ENCODE peak calls at places on chromosomes 5 and 9, in ten cellular contexts. One of them, this sample, is unnamed.

GRCh38 chr9:113587471-113588031 is 124.0 kb downstream of the RGS3 start:
- DNase-seq in left ventricle myocardium inferior: peak; percentile 77
- DNase-seq in AG10803: no peak
- DNase-seq in psoas muscle: peak; percentile 82
- DNase-seq in activated T-helper 1 cell treated with anti-CD3 and anti-CD28 coated beads, Interleukin-12 subunit alpha, Interleukin-12 subunit beta, Interleukin-2, Interleukin-4 antibody, amounts not matched to agents 30 ng/mL and 10 ng/mL and 1 ng/mL, durations not matched to agents 14 hours and 24 hours and 36 hours: no peak
- DNase-seq in H54: no peak
- DNase-seq in HuH-7: peak; percentile 68
- DNase-seq in activated CD4-positive, alpha-beta T cell treated with anti-CD3 and anti-CD28 coated beads, Interleukin-2, amount 50 U/mL, for 48 hours: no peak
- DNase-seq in AG09319: no peak
- DNase-seq in memory B cell: no peak
- DNase-seq in this sample: peak; percentile 81

GRCh38 chr5:96875805-96876291 is 452 bp upstream of the ERAP2 start:
- DNase-seq in left ventricle myocardium inferior: no peak
- DNase-seq in AG10803: no peak
- DNase-seq in psoas muscle: no peak
- DNase-seq in activated T-helper 1 cell treated with anti-CD3 and anti-CD28 coated beads, Interleukin-12 subunit alpha, Interleukin-12 subunit beta, Interleukin-2, Interleukin-4 antibody, amounts not matched to agents 30 ng/mL and 10 ng/mL and 1 ng/mL, durations not matched to agents 14 hours and 24 hours and 36 hours: no peak
- DNase-seq in H54: no peak
- DNase-seq in HuH-7: no peak
- DNase-seq in activated CD4-positive, alpha-beta T cell treated with anti-CD3 and anti-CD28 coated beads, Interleukin-2, amount 50 U/mL, for 48 hours: peak; percentile 34
- DNase-seq in AG09319: no peak
- DNase-seq in memory B cell: no peak
- DNase-seq in this sample: peak; percentile 67

GRCh38 chr9:125119643-125120286 is 23.6 kb downstream of the SCAI start:
- DNase-seq in left ventricle myocardium inferior: no peak
- DNase-seq in AG10803: peak; percentile 62
- DNase-seq in psoas muscle: no peak
- DNase-seq in activated T-helper 1 cell treated with anti-CD3 and anti-CD28 coated beads, Interleukin-12 subunit alpha, Interleukin-12 subunit beta, Interleukin-2, Interleukin-4 antibody, amounts not matched to agents 30 ng/mL and 10 ng/mL and 1 ng/mL, durations not matched to agents 14 hours and 24 hours and 36 hours: no peak
- DNase-seq in H54: no peak
- DNase-seq in HuH-7: no peak
- DNase-seq in activated CD4-positive, alpha-beta T cell treated with anti-CD3 and anti-CD28 coated beads, Interleukin-2, amount 50 U/mL, for 48 hours: no peak
- DNase-seq in AG09319: no peak
- DNase-seq in memory B cell: no peak
- DNase-seq in this sample: no peak

GRCh38 chr9:80954521-80954920 is 734.8 kb downstream of the TLE1 start:
- DNase-seq in left ventricle myocardium inferior: no peak
- DNase-seq in AG10803: no peak
- DNase-seq in psoas muscle: no peak
- DNase-seq in activated T-helper 1 cell treated with anti-CD3 and anti-CD28 coated beads, Interleukin-12 subunit alpha, Interleukin-12 subunit beta, Interleukin-2, Interleukin-4 antibody, amounts not matched to agents 30 ng/mL and 10 ng/mL and 1 ng/mL, durations not matched to agents 14 hours and 24 hours and 36 hours: no peak
- DNase-seq in H54: no peak
- DNase-seq in HuH-7: no peak
- DNase-seq in activated CD4-positive, alpha-beta T cell treated with anti-CD3 and anti-CD28 coated beads, Interleukin-2, amount 50 U/mL, for 48 hours: no peak
- DNase-seq in AG09319: no peak
- DNase-seq in memory B cell: no peak
- DNase-seq in this sample: no peak

GRCh38 chr5:127863610-127864395 is 160.6 kb downstream of the CCDC192 start:
- DNase-seq in left ventricle myocardium inferior: no peak
- DNase-seq in AG10803: no peak
- DNase-seq in psoas muscle: no peak
- DNase-seq in activated T-helper 1 cell treated with anti-CD3 and anti-CD28 coated beads, Interleukin-12 subunit alpha, Interleukin-12 subunit beta, Interleukin-2, Interleukin-4 antibody, amounts not matched to agents 30 ng/mL and 10 ng/mL and 1 ng/mL, durations not matched to agents 14 hours and 24 hours and 36 hours: no peak
- DNase-seq in H54: no peak
- DNase-seq in HuH-7: no peak
- DNase-seq in activated CD4-positive, alpha-beta T cell treated with anti-CD3 and anti-CD28 coated beads, Interleukin-2, amount 50 U/mL, for 48 hours: no peak
- DNase-seq in AG09319: no peak
- DNase-seq in memory B cell: no peak
- DNase-seq in this sample: no peak

GRCh38 chr9:38208206-38208901 is 139.3 kb upstream of the SHB start:
- DNase-seq in left ventricle myocardium inferior: no peak
- DNase-seq in AG10803: no peak
- DNase-seq in psoas muscle: no peak
- DNase-seq in activated T-helper 1 cell treated with anti-CD3 and anti-CD28 coated beads, Interleukin-12 subunit alpha, Interleukin-12 subunit beta, Interleukin-2, Interleukin-4 antibody, amounts not matched to agents 30 ng/mL and 10 ng/mL and 1 ng/mL, durations not matched to agents 14 hours and 24 hours and 36 hours: no peak
- DNase-seq in H54: no peak
- DNase-seq in HuH-7: no peak
- DNase-seq in activated CD4-positive, alpha-beta T cell treated with anti-CD3 and anti-CD28 coated beads, Interleukin-2, amount 50 U/mL, for 48 hours: no peak
- DNase-seq in AG09319: no peak
- DNase-seq in memory B cell: no peak
- DNase-seq in this sample: no peak

GRCh38 chr5:111997308-111998159 is 240.5 kb upstream of the NREP start:
- DNase-seq in left ventricle myocardium inferior: no peak
- DNase-seq in AG10803: peak; percentile 100
- DNase-seq in psoas muscle: no peak
- DNase-seq in activated T-helper 1 cell treated with anti-CD3 and anti-CD28 coated beads, Interleukin-12 subunit alpha, Interleukin-12 subunit beta, Interleukin-2, Interleukin-4 antibody, amounts not matched to agents 30 ng/mL and 10 ng/mL and 1 ng/mL, durations not matched to agents 14 hours and 24 hours and 36 hours: no peak
- DNase-seq in H54: peak; percentile 46
- DNase-seq in HuH-7: no peak
- DNase-seq in activated CD4-positive, alpha-beta T cell treated with anti-CD3 and anti-CD28 coated beads, Interleukin-2, amount 50 U/mL, for 48 hours: no peak
- DNase-seq in AG09319: peak; percentile 98
- DNase-seq in memory B cell: no peak
- DNase-seq in this sample: no peak

GRCh38 chr9:130606887-130607582 is 27.7 kb downstream of the FUBP3 start:
- DNase-seq in left ventricle myocardium inferior: no peak
- DNase-seq in AG10803: no peak
- DNase-seq in psoas muscle: no peak
- DNase-seq in activated T-helper 1 cell treated with anti-CD3 and anti-CD28 coated beads, Interleukin-12 subunit alpha, Interleukin-12 subunit beta, Interleukin-2, Interleukin-4 antibody, amounts not matched to agents 30 ng/mL and 10 ng/mL and 1 ng/mL, durations not matched to agents 14 hours and 24 hours and 36 hours: no peak
- DNase-seq in H54: no peak
- DNase-seq in HuH-7: no peak
- DNase-seq in activated CD4-positive, alpha-beta T cell treated with anti-CD3 and anti-CD28 coated beads, Interleukin-2, amount 50 U/mL, for 48 hours: no peak
- DNase-seq in AG09319: no peak
- DNase-seq in memory B cell: no peak
- DNase-seq in this sample: no peak

GRCh38 chr5:78236046-78236445 is 58.5 kb downstream of the AP3B1 start:
- DNase-seq in left ventricle myocardium inferior: no peak
- DNase-seq in AG10803: no peak
- DNase-seq in psoas muscle: no peak
- DNase-seq in activated T-helper 1 cell treated with anti-CD3 and anti-CD28 coated beads, Interleukin-12 subunit alpha, Interleukin-12 subunit beta, Interleukin-2, Interleukin-4 antibody, amounts not matched to agents 30 ng/mL and 10 ng/mL and 1 ng/mL, durations not matched to agents 14 hours and 24 hours and 36 hours: no peak
- DNase-seq in H54: no peak
- DNase-seq in HuH-7: no peak
- DNase-seq in activated CD4-positive, alpha-beta T cell treated with anti-CD3 and anti-CD28 coated beads, Interleukin-2, amount 50 U/mL, for 48 hours: no peak
- DNase-seq in AG09319: no peak
- DNase-seq in memory B cell: no peak
- DNase-seq in this sample: no peak

GRCh38 chr9:34072868-34073590 is 24.3 kb upstream of the UBAP2 start:
- DNase-seq in left ventricle myocardium inferior: no peak
- DNase-seq in AG10803: peak; percentile 86
- DNase-seq in psoas muscle: no peak
- DNase-seq in activated T-helper 1 cell treated with anti-CD3 and anti-CD28 coated beads, Interleukin-12 subunit alpha, Interleukin-12 subunit beta, Interleukin-2, Interleukin-4 antibody, amounts not matched to agents 30 ng/mL and 10 ng/mL and 1 ng/mL, durations not matched to agents 14 hours and 24 hours and 36 hours: no peak
- DNase-seq in H54: peak; percentile 34
- DNase-seq in HuH-7: peak; percentile 54
- DNase-seq in activated CD4-positive, alpha-beta T cell treated with anti-CD3 and anti-CD28 coated beads, Interleukin-2, amount 50 U/mL, for 48 hours: no peak
- DNase-seq in AG09319: peak; percentile 83
- DNase-seq in memory B cell: no peak
- DNase-seq in this sample: no peak

GRCh38 chr5:15604986-15605385 is 105.0 kb downstream of the FBXL7 start:
- DNase-seq in left ventricle myocardium inferior: no peak
- DNase-seq in AG10803: peak; percentile 72
- DNase-seq in psoas muscle: no peak
- DNase-seq in activated T-helper 1 cell treated with anti-CD3 and anti-CD28 coated beads, Interleukin-12 subunit alpha, Interleukin-12 subunit beta, Interleukin-2, Interleukin-4 antibody, amounts not matched to agents 30 ng/mL and 10 ng/mL and 1 ng/mL, durations not matched to agents 14 hours and 24 hours and 36 hours: no peak
- DNase-seq in H54: no peak
- DNase-seq in HuH-7: no peak
- DNase-seq in activated CD4-positive, alpha-beta T cell treated with anti-CD3 and anti-CD28 coated beads, Interleukin-2, amount 50 U/mL, for 48 hours: no peak
- DNase-seq in AG09319: peak; percentile 43
- DNase-seq in memory B cell: no peak
- DNase-seq in this sample: no peak

GRCh38 chr5:61167382-61167781 is 5.1 kb upstream of the SMIM15 start:
- DNase-seq in left ventricle myocardium inferior: no peak
- DNase-seq in AG10803: peak; percentile 55
- DNase-seq in psoas muscle: no peak
- DNase-seq in activated T-helper 1 cell treated with anti-CD3 and anti-CD28 coated beads, Interleukin-12 subunit alpha, Interleukin-12 subunit beta, Interleukin-2, Interleukin-4 antibody, amounts not matched to agents 30 ng/mL and 10 ng/mL and 1 ng/mL, durations not matched to agents 14 hours and 24 hours and 36 hours: no peak
- DNase-seq in H54: no peak
- DNase-seq in HuH-7: peak; percentile 15
- DNase-seq in activated CD4-positive, alpha-beta T cell treated with anti-CD3 and anti-CD28 coated beads, Interleukin-2, amount 50 U/mL, for 48 hours: no peak
- DNase-seq in AG09319: no peak
- DNase-seq in memory B cell: no peak
- DNase-seq in this sample: peak; percentile 60

GRCh38 chr9:128382261-128382660 is 11.1 kb downstream of the URM1 start:
- DNase-seq in left ventricle myocardium inferior: no peak
- DNase-seq in AG10803: no peak
- DNase-seq in psoas muscle: no peak
- DNase-seq in activated T-helper 1 cell treated with anti-CD3 and anti-CD28 coated beads, Interleukin-12 subunit alpha, Interleukin-12 subunit beta, Interleukin-2, Interleukin-4 antibody, amounts not matched to agents 30 ng/mL and 10 ng/mL and 1 ng/mL, durations not matched to agents 14 hours and 24 hours and 36 hours: no peak
- DNase-seq in H54: no peak
- DNase-seq in HuH-7: no peak
- DNase-seq in activated CD4-positive, alpha-beta T cell treated with anti-CD3 and anti-CD28 coated beads, Interleukin-2, amount 50 U/mL, for 48 hours: no peak
- DNase-seq in AG09319: no peak
- DNase-seq in memory B cell: no peak
- DNase-seq in this sample: no peak

GRCh38 chr5:68817696-68818695 is 275.8 kb upstream of the SLC30A5 start:
- DNase-seq in left ventricle myocardium inferior: no peak
- DNase-seq in AG10803: peak; percentile 50
- DNase-seq in psoas muscle: no peak
- DNase-seq in activated T-helper 1 cell treated with anti-CD3 and anti-CD28 coated beads, Interleukin-12 subunit alpha, Interleukin-12 subunit beta, Interleukin-2, Interleukin-4 antibody, amounts not matched to agents 30 ng/mL and 10 ng/mL and 1 ng/mL, durations not matched to agents 14 hours and 24 hours and 36 hours: no peak
- DNase-seq in H54: no peak
- DNase-seq in HuH-7: no peak
- DNase-seq in activated CD4-positive, alpha-beta T cell treated with anti-CD3 and anti-CD28 coated beads, Interleukin-2, amount 50 U/mL, for 48 hours: no peak
- DNase-seq in AG09319: no peak
- DNase-seq in memory B cell: no peak
- DNase-seq in this sample: no peak

GRCh38 chr5:82910905-82911304 is 166.3 kb downstream of the TMEM167A start:
- DNase-seq in left ventricle myocardium inferior: no peak
- DNase-seq in AG10803: no peak
- DNase-seq in psoas muscle: no peak
- DNase-seq in activated T-helper 1 cell treated with anti-CD3 and anti-CD28 coated beads, Interleukin-12 subunit alpha, Interleukin-12 subunit beta, Interleukin-2, Interleukin-4 antibody, amounts not matched to agents 30 ng/mL and 10 ng/mL and 1 ng/mL, durations not matched to agents 14 hours and 24 hours and 36 hours: no peak
- DNase-seq in H54: no peak
- DNase-seq in HuH-7: no peak
- DNase-seq in activated CD4-positive, alpha-beta T cell treated with anti-CD3 and anti-CD28 coated beads, Interleukin-2, amount 50 U/mL, for 48 hours: no peak
- DNase-seq in AG09319: no peak
- DNase-seq in memory B cell: no peak
- DNase-seq in this sample: no peak

GRCh38 chr9:18129809-18130334 is 344.1 kb upstream of the ADAMTSL1 start:
- DNase-seq in left ventricle myocardium inferior: no peak
- DNase-seq in AG10803: no peak
- DNase-seq in psoas muscle: no peak
- DNase-seq in activated T-helper 1 cell treated with anti-CD3 and anti-CD28 coated beads, Interleukin-12 subunit alpha, Interleukin-12 subunit beta, Interleukin-2, Interleukin-4 antibody, amounts not matched to agents 30 ng/mL and 10 ng/mL and 1 ng/mL, durations not matched to agents 14 hours and 24 hours and 36 hours: no peak
- DNase-seq in H54: no peak
- DNase-seq in HuH-7: no peak
- DNase-seq in activated CD4-positive, alpha-beta T cell treated with anti-CD3 and anti-CD28 coated beads, Interleukin-2, amount 50 U/mL, for 48 hours: no peak
- DNase-seq in AG09319: no peak
- DNase-seq in memory B cell: no peak
- DNase-seq in this sample: no peak

GRCh38 chr5:79621056-79621455 is 8.8 kb downstream of the TENT2 start:
- DNase-seq in left ventricle myocardium inferior: no peak
- DNase-seq in AG10803: peak; percentile 22
- DNase-seq in psoas muscle: no peak
- DNase-seq in activated T-helper 1 cell treated with anti-CD3 and anti-CD28 coated beads, Interleukin-12 subunit alpha, Interleukin-12 subunit beta, Interleukin-2, Interleukin-4 antibody, amounts not matched to agents 30 ng/mL and 10 ng/mL and 1 ng/mL, durations not matched to agents 14 hours and 24 hours and 36 hours: no peak
- DNase-seq in H54: peak; percentile 21
- DNase-seq in HuH-7: no peak
- DNase-seq in activated CD4-positive, alpha-beta T cell treated with anti-CD3 and anti-CD28 coated beads, Interleukin-2, amount 50 U/mL, for 48 hours: no peak
- DNase-seq in AG09319: no peak
- DNase-seq in memory B cell: no peak
- DNase-seq in this sample: no peak

GRCh38 chr9:131667576-131667975 is 72.3 kb downstream of the RAPGEF1 start:
- DNase-seq in left ventricle myocardium inferior: no peak
- DNase-seq in AG10803: peak; percentile 36
- DNase-seq in psoas muscle: no peak
- DNase-seq in activated T-helper 1 cell treated with anti-CD3 and anti-CD28 coated beads, Interleukin-12 subunit alpha, Interleukin-12 subunit beta, Interleukin-2, Interleukin-4 antibody, amounts not matched to agents 30 ng/mL and 10 ng/mL and 1 ng/mL, durations not matched to agents 14 hours and 24 hours and 36 hours: peak; percentile 61
- DNase-seq in H54: no peak
- DNase-seq in HuH-7: no peak
- DNase-seq in activated CD4-positive, alpha-beta T cell treated with anti-CD3 and anti-CD28 coated beads, Interleukin-2, amount 50 U/mL, for 48 hours: peak; percentile 85
- DNase-seq in AG09319: no peak
- DNase-seq in memory B cell: no peak
- DNase-seq in this sample: no peak

GRCh38 chr9:89442981-89443817 is 54.7 kb downstream of the SEMA4D start:
- DNase-seq in left ventricle myocardium inferior: no peak
- DNase-seq in AG10803: no peak
- DNase-seq in psoas muscle: no peak
- DNase-seq in activated T-helper 1 cell treated with anti-CD3 and anti-CD28 coated beads, Interleukin-12 subunit alpha, Interleukin-12 subunit beta, Interleukin-2, Interleukin-4 antibody, amounts not matched to agents 30 ng/mL and 10 ng/mL and 1 ng/mL, durations not matched to agents 14 hours and 24 hours and 36 hours: no peak
- DNase-seq in H54: peak; percentile 71
- DNase-seq in HuH-7: no peak
- DNase-seq in activated CD4-positive, alpha-beta T cell treated with anti-CD3 and anti-CD28 coated beads, Interleukin-2, amount 50 U/mL, for 48 hours: no peak
- DNase-seq in AG09319: no peak
- DNase-seq in memory B cell: no peak
- DNase-seq in this sample: no peak

GRCh38 chr5:179321206-179321987 is 23.9 kb downstream of the ADAMTS2 start:
- DNase-seq in left ventricle myocardium inferior: no peak
- DNase-seq in AG10803: no peak
- DNase-seq in psoas muscle: peak; percentile 17
- DNase-seq in activated T-helper 1 cell treated with anti-CD3 and anti-CD28 coated beads, Interleukin-12 subunit alpha, Interleukin-12 subunit beta, Interleukin-2, Interleukin-4 antibody, amounts not matched to agents 30 ng/mL and 10 ng/mL and 1 ng/mL, durations not matched to agents 14 hours and 24 hours and 36 hours: no peak
- DNase-seq in H54: no peak
- DNase-seq in HuH-7: no peak
- DNase-seq in activated CD4-positive, alpha-beta T cell treated with anti-CD3 and anti-CD28 coated beads, Interleukin-2, amount 50 U/mL, for 48 hours: no peak
- DNase-seq in AG09319: no peak
- DNase-seq in memory B cell: no peak
- DNase-seq in this sample: no peak

GRCh38 chr9:38183994-38184568 is 115.1 kb upstream of the SHB start:
- DNase-seq in left ventricle myocardium inferior: no peak
- DNase-seq in AG10803: peak; percentile 20
- DNase-seq in psoas muscle: no peak
- DNase-seq in activated T-helper 1 cell treated with anti-CD3 and anti-CD28 coated beads, Interleukin-12 subunit alpha, Interleukin-12 subunit beta, Interleukin-2, Interleukin-4 antibody, amounts not matched to agents 30 ng/mL and 10 ng/mL and 1 ng/mL, durations not matched to agents 14 hours and 24 hours and 36 hours: no peak
- DNase-seq in H54: no peak
- DNase-seq in HuH-7: no peak
- DNase-seq in activated CD4-positive, alpha-beta T cell treated with anti-CD3 and anti-CD28 coated beads, Interleukin-2, amount 50 U/mL, for 48 hours: no peak
- DNase-seq in AG09319: no peak
- DNase-seq in memory B cell: no peak
- DNase-seq in this sample: peak; percentile 61

GRCh38 chr9:14205463-14205862 is 108.5 kb downstream of the NFIB start:
- DNase-seq in left ventricle myocardium inferior: no peak
- DNase-seq in AG10803: peak; percentile 74
- DNase-seq in psoas muscle: no peak
- DNase-seq in activated T-helper 1 cell treated with anti-CD3 and anti-CD28 coated beads, Interleukin-12 subunit alpha, Interleukin-12 subunit beta, Interleukin-2, Interleukin-4 antibody, amounts not matched to agents 30 ng/mL and 10 ng/mL and 1 ng/mL, durations not matched to agents 14 hours and 24 hours and 36 hours: no peak
- DNase-seq in H54: peak; percentile 27
- DNase-seq in HuH-7: no peak
- DNase-seq in activated CD4-positive, alpha-beta T cell treated with anti-CD3 and anti-CD28 coated beads, Interleukin-2, amount 50 U/mL, for 48 hours: no peak
- DNase-seq in AG09319: no peak
- DNase-seq in memory B cell: no peak
- DNase-seq in this sample: no peak

GRCh38 chr5:160520609-160521391 is 99.1 kb downstream of the PTTG1 start:
- DNase-seq in left ventricle myocardium inferior: no peak
- DNase-seq in AG10803: no peak
- DNase-seq in psoas muscle: no peak
- DNase-seq in activated T-helper 1 cell treated with anti-CD3 and anti-CD28 coated beads, Interleukin-12 subunit alpha, Interleukin-12 subunit beta, Interleukin-2, Interleukin-4 antibody, amounts not matched to agents 30 ng/mL and 10 ng/mL and 1 ng/mL, durations not matched to agents 14 hours and 24 hours and 36 hours: no peak
- DNase-seq in H54: no peak
- DNase-seq in HuH-7: no peak
- DNase-seq in activated CD4-positive, alpha-beta T cell treated with anti-CD3 and anti-CD28 coated beads, Interleukin-2, amount 50 U/mL, for 48 hours: no peak
- DNase-seq in AG09319: no peak
- DNase-seq in memory B cell: no peak
- DNase-seq in this sample: no peak

GRCh38 chr5:54017580-54017979 is 292.8 kb downstream of the ARL15 start:
- DNase-seq in left ventricle myocardium inferior: no peak
- DNase-seq in AG10803: no peak
- DNase-seq in psoas muscle: no peak
- DNase-seq in activated T-helper 1 cell treated with anti-CD3 and anti-CD28 coated beads, Interleukin-12 subunit alpha, Interleukin-12 subunit beta, Interleukin-2, Interleukin-4 antibody, amounts not matched to agents 30 ng/mL and 10 ng/mL and 1 ng/mL, durations not matched to agents 14 hours and 24 hours and 36 hours: no peak
- DNase-seq in H54: no peak
- DNase-seq in HuH-7: no peak
- DNase-seq in activated CD4-positive, alpha-beta T cell treated with anti-CD3 and anti-CD28 coated beads, Interleukin-2, amount 50 U/mL, for 48 hours: no peak
- DNase-seq in AG09319: no peak
- DNase-seq in memory B cell: no peak
- DNase-seq in this sample: no peak

GRCh38 chr9:304106-304505 is 89.4 kb downstream of the DOCK8 start:
- DNase-seq in left ventricle myocardium inferior: no peak
- DNase-seq in AG10803: no peak
- DNase-seq in psoas muscle: no peak
- DNase-seq in activated T-helper 1 cell treated with anti-CD3 and anti-CD28 coated beads, Interleukin-12 subunit alpha, Interleukin-12 subunit beta, Interleukin-2, Interleukin-4 antibody, amounts not matched to agents 30 ng/mL and 10 ng/mL and 1 ng/mL, durations not matched to agents 14 hours and 24 hours and 36 hours: no peak
- DNase-seq in H54: no peak
- DNase-seq in HuH-7: no peak
- DNase-seq in activated CD4-positive, alpha-beta T cell treated with anti-CD3 and anti-CD28 coated beads, Interleukin-2, amount 50 U/mL, for 48 hours: no peak
- DNase-seq in AG09319: no peak
- DNase-seq in memory B cell: no peak
- DNase-seq in this sample: no peak

This sample was measured in Karpas-422.